ENCODE peak calls at places on chromosomes 12 and 14, in ten cellular contexts. C is mesendoderm, Z is EL, T is myocyte, N is hippocampal formation, M is esophagus squamous epithelium, P is body of pancreas, L is HT-29, J is WTC11, G is nephron progenitor cell. V is an unnamed sample.

GRCh38 chr14:99187858-99188257 is 84.1 kb downstream of the BCL11B start:
- DNase-seq in C (no peak), Z (no peak), T (no peak), N (no peak), M (no peak), P (no peak), L (no peak), J (no peak), G (no peak), V (no peak)

GRCh38 chr12:67910360-67911292 is 78.6 kb upstream of the IFNG-AS1 start:
- DNase-seq in C (no peak), Z (peak), T (peak), N (no peak), M (no peak), P (no peak), L (no peak), J (no peak), G (no peak), V (no peak)

GRCh38 chr12:70722584-70723343 is 85.5 kb upstream of the PTPRB start:
- DNase-seq in C (peak), Z (no peak), T (peak), N (no peak), M (no peak), P (no peak), L (peak), J (no peak), G (no peak), V (no peak)

GRCh38 chr12:89278862-89279261 is 73.4 kb downstream of the DUSP6 start:
- DNase-seq in C (peak), Z (no peak), T (no peak), N (no peak), M (no peak), P (no peak), L (no peak), J (no peak), G (no peak), V (no peak)

GRCh38 chr14:97713023-97713422 is 915.8 kb downstream of the VRK1 start:
- DNase-seq in C (no peak), Z (no peak), T (no peak), N (no peak), M (no peak), P (no peak), L (no peak), J (no peak), G (no peak), V (no peak)

GRCh38 chr14:40336846-40337245 is 904.6 kb upstream of the FBXO33 start:
- DNase-seq in C (no peak), Z (no peak), T (no peak), N (no peak), M (no peak), P (no peak), L (no peak), J (no peak), G (no peak), V (no peak)

GRCh38 chr12:128047266-128048060 is 219.5 kb upstream of the TMEM132C start:
- DNase-seq in C (no peak), Z (no peak), T (no peak), N (no peak), M (no peak), P (no peak), L (no peak), J (no peak), G (no peak), V (no peak)

GRCh38 chr14:21068521-21069387 is 1.4 kb upstream of the ARHGEF40 start:
- DNase-seq in C (peak), Z (peak), T (peak), N (peak), M (no peak), P (peak), L (peak), J (peak), G (peak), V (no peak)

GRCh38 chr12:105637470-105637869 is 307.0 kb downstream of the C12orf75 start:
- DNase-seq in C (no peak), Z (no peak), T (no peak), N (no peak), M (no peak), P (no peak), L (no peak), J (no peak), G (no peak), V (no peak)

GRCh38 chr12:93234641-93235040 is 143.1 kb upstream of the NUDT4 start:
- DNase-seq in C (peak), Z (no peak), T (no peak), N (no peak), M (no peak), P (peak), L (peak), J (no peak), G (no peak), V (no peak)

GRCh38 chr14:61320806-61321384 is 484 bp upstream of the PRKCH start:
- DNase-seq in C (no peak), Z (no peak), T (no peak), N (no peak), M (no peak), P (no peak), L (peak), J (no peak), G (no peak), V (no peak)